ENCODE peak calls at places on chromosomes 2 and 18, in four cellular contexts. Y, J, R and E are unnamed samples.

GRCh38 chr2:33267745-33268144 is 208.7 kb upstream of the RASGRP3 start:
- DNase-seq in J (peak; percentile 6), Y (peak; percentile 39), R (peak; percentile 79), E (no peak)

GRCh38 chr2:239522740-239523119 is 121.9 kb upstream of the HDAC4 start:
- DNase-seq in Y (no peak), R (no peak), J (no peak), E (no peak)

GRCh38 chr2:224775638-224776037 is 59.5 kb upstream of the CCDC195 start:
- DNase-seq in Y (no peak), J (no peak), R (no peak), E (no peak)

GRCh38 chr2:85394256-85394655 is 15.9 kb downstream of the CAPG start:
- DNase-seq in Y (no peak), J (no peak), R (no peak), E (no peak)

GRCh38 chr2:73859721-73860586 is 31.2 kb downstream of the STAMBP start:
- DNase-seq in Y (peak; percentile 97), J (peak; percentile 87), R (peak; percentile 53), E (peak; percentile 51)

GRCh38 chr2:149330127-149331022 is at the start of gene LYPD6:
- DNase-seq in R (peak; percentile 76), Y (peak; percentile 52), J (peak; percentile 72), E (peak; percentile 92)

GRCh38 chr2:153477096-153477555 is 1.4 kb downstream of the RPRM start:
- DNase-seq in Y (no peak), J (no peak), R (no peak), E (peak; percentile 44)

GRCh38 chr18:4108016-4108415 is 347.1 kb downstream of the DLGAP1 start:
- DNase-seq in Y (no peak), R (no peak), J (no peak), E (no peak)

GRCh38 chr2:39665811-39666488 is at the start of gene TMEM178A:
- DNase-seq in Y (no peak), R (no peak), J (no peak), E (peak; percentile 39)

GRCh38 chr2:70959851-70960832 is 18.3 kb upstream of the ANKRD53 start:
- DNase-seq in Y (no peak), J (no peak), R (no peak), E (peak; percentile 3)

GRCh38 chr2:196170681-196171247 is 614 bp downstream of the STK17B start:
- DNase-seq in R (no peak), Y (peak; percentile 60), J (peak; percentile 61), E (peak; percentile 40)

GRCh38 chr2:69652206-69652605 is 8.7 kb upstream of the AAK1 start:
- DNase-seq in Y (peak; percentile 94), R (no peak), J (peak; percentile 92), E (peak; percentile 21)

GRCh38 chr18:48848641-48849143 is 102.1 kb downstream of the SMAD7 start:
- DNase-seq in R (peak; percentile 93), Y (no peak), J (peak; percentile 84), E (no peak)

GRCh38 chr2:24304621-24305020 is 55.7 kb downstream of the ITSN2 start:
- DNase-seq in J (no peak), R (no peak), Y (peak; percentile 54), E (peak; percentile 7)

GRCh38 chr2:44479127-44479887 is 117.6 kb downstream of the CAMKMT start:
- DNase-seq in J (peak; percentile 69), R (peak; percentile 89), Y (peak; percentile 87), E (peak; percentile 87)

GRCh38 chr2:44713170-44713569 is 228.3 kb upstream of the SIX3 start:
- DNase-seq in Y (no peak), J (peak; percentile 8), R (no peak), E (no peak)

GRCh38 chr2:100018794-100019193 is 123.6 kb downstream of the AFF3 start:
- DNase-seq in Y (peak; percentile 91), J (no peak), R (no peak), E (peak; percentile 38)

GRCh38 chr2:1556776-1557466 is 143.7 kb downstream of the TPO start:
- DNase-seq in Y (peak; percentile 81), J (no peak), R (peak; percentile 6), E (peak; percentile 82)

GRCh38 chr2:37080674-37081073 is 3.5 kb downstream of the HEATR5B start:
- DNase-seq in R (peak; percentile 36), J (no peak), Y (no peak), E (no peak)

GRCh38 chr2:190136259-190136658 is 73.7 kb upstream of the MSTN start:
- DNase-seq in J (no peak), R (no peak), Y (no peak), E (peak; percentile 41)

GRCh38 chr2:144460981-144461766 is 58.7 kb downstream of the ZEB2 start:
- DNase-seq in Y (peak; percentile 86), R (no peak), J (peak; percentile 5), E (no peak)

GRCh38 chr2:137910641-137911040 is 53.6 kb upstream of the HNMT start:
- DNase-seq in J (no peak), Y (peak; percentile 20), R (peak; percentile 52), E (peak; percentile 33)

GRCh38 chr18:77132369-77133050 is at the start of gene MBP:
- DNase-seq in R (no peak), Y (no peak), J (peak; percentile 71), E (peak; percentile 92)

DNA sequence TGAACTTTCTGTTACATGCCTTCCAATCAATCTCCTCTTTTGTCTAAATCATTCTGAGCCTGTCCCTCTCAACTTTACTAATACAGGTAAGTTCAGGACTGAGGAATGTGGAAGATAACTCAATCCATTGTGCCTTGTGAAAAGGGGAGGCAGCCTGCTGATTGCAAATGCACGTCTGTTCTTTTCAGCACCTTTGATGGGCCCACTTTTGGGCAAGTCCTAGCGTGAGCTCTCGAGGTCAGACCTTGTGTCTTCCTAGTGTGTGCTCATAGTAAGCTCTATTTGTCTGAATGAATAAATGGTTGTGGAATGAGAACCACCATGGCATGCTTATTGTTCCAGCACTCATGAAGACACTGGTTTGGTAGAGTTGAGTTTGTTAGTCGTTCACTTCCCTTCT is 50.4 kb upstream of the REL start:
- DNase-seq in Y (no peak), J (peak; percentile 89), R (no peak), E (no peak)
- H2AFZ ChIP-seq in Y (no peak overlapping the region), J (peak overlapping the region; percentile 66), R (no peak overlapping the region), E (no peak overlapping the region)

GRCh38 chr2:65389476-65389875 is 42.9 kb downstream of the SPRED2 start:
- DNase-seq in R (no peak), Y (no peak), J (peak; percentile 45), E (no peak)

GRCh38 chr2:65388051-65388531 is 44.3 kb downstream of the SPRED2 start:
- DNase-seq in J (peak; percentile 95), Y (no peak), R (no peak), E (no peak)

GRCh38 chr2:65388626-65389390 is 43.6 kb downstream of the SPRED2 start:
- DNase-seq in R (no peak), Y (no peak), J (peak; percentile 73), E (no peak)

GRCh38 chr2:65386340-65386739 is 46.1 kb downstream of the SPRED2 start:
- DNase-seq in Y (no peak), J (no peak), R (no peak), E (no peak)

GRCh38 chr2:65387017-65387416 is 45.4 kb downstream of the SPRED2 start:
- DNase-seq in R (no peak), J (no peak), Y (no peak), E (no peak)
- H4K20me1 ChIP-seq in R (peaks cover 4% of the 10 kb centered on the region), J (no peaks in the 10 kb centered on the region), Y (peaks cover 74% of the 10 kb centered on the region), E (no peaks in the 10 kb centered on the region)

GRCh38 chr2:118012778-118013177 is 1.1 kb downstream of the CCDC93 start:
- DNase-seq in J (peak; percentile 23), R (peak; percentile 17), Y (no peak), E (no peak)
- H2AFZ ChIP-seq in J (peak overlapping the region; percentile 97), R (no peak overlapping the region), Y (no peak overlapping the region), E (peak overlapping the region; percentile 99)

DNA sequence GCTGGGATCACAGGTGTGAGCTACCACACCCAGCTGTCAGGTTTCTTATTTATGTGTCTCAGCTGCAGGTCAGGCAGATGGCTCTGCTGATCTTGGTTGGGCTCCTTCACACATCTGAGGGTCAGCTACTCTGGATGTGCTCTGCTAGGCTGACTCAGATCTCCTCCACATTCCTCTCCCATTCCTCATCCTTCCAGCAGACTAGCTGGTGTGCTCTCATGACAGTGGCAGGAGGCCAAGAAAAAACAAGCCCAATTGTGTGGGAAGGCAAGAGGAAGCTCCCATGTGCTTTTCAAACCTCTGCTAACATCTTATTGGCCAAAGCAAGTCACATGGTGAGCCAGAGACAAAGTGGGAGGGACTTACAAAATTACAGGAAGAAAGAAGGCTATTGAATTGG is 11.7 kb upstream of the MSH6 start:
- DNase-seq in R (peak; percentile 81), J (peak; percentile 97), Y (peak; percentile 97), E (peak; percentile 54)
- H4K20me1 ChIP-seq in R (no peaks in the 10 kb centered on the region), J (no peaks in the 10 kb centered on the region), Y (no peaks in the 10 kb centered on the region), E (no peaks in the 10 kb centered on the region)